ENCODE peak calls at places on chromosomes 7 and 10, in five cellular contexts. D is skeletal muscle cell; A is activated CD8-positive, alpha-beta memory T cell treated with anti-CD3 and anti-CD28 coated beads for 24 hours; H is spleen; J is B cell. G is an unnamed sample.

GRCh38 chr10:94361161-94361794 is 1.5 kb downstream of the NOC3L start:
- DNase-seq in D (no peak), A (no peak), H (no peak), J (no peak), G (no peak)

GRCh38 chr10:58180633-58181032 is 87.1 kb downstream of the IPMK start:
- DNase-seq in D (no peak), A (no peak), H (no peak), J (no peak), G (no peak)

GRCh38 chr10:122957474-122957873 is 3.4 kb upstream of the C10orf88 start:
- DNase-seq in D (no peak), A (no peak), H (no peak), J (no peak), G (no peak)

GRCh38 chr10:71590786-71591350 is 128.7 kb downstream of the C10orf105 start:
- DNase-seq in D (no peak), A (no peak), H (no peak), J (no peak), G (no peak)

GRCh38 chr7:140635345-140635744 is 5.3 kb downstream of the DENND2A start:
- DNase-seq in D (no peak), A (no peak), H (no peak), J (no peak), G (no peak)

GRCh38 chr10:24639124-24639523 is 84.6 kb downstream of the ARHGAP21 start:
- DNase-seq in D (no peak), A (no peak), H (no peak), J (no peak), G (no peak)

GRCh38 chr10:34565934-34566333 is 249.2 kb downstream of the PARD3 start:
- DNase-seq in D (no peak), A (no peak), H (no peak), J (no peak), G (no peak)

GRCh38 chr10:47361293-47361692 is 13.1 kb downstream of the RBP3 start:
- DNase-seq in D (no peak), A (no peak), H (peak), J (no peak), G (peak)

GRCh38 chr10:23095966-23096813 is 811 bp downstream of the MSRB2 start:
- DNase-seq in D (peak), A (peak), H (peak), J (peak), G (peak)

GRCh38 chr10:84232376-84232775 is 7.0 kb upstream of the LRIT2 start:
- DNase-seq in D (no peak), A (no peak), H (no peak), J (no peak), G (no peak)

GRCh38 chr10:129861776-129862530 is 102.1 kb downstream of the EBF3 start:
- DNase-seq in D (no peak), A (no peak), H (no peak), J (no peak), G (no peak)

GRCh38 chr10:102564209-102564834 is 60.5 kb downstream of the SUFU start:
- DNase-seq in D (no peak), A (no peak), H (peak), J (peak), G (peak)

GRCh38 chr7:141738592-141739013 is 445 bp downstream of the SSBP1 start:
- DNase-seq in D (no peak), A (no peak), H (no peak), J (no peak), G (no peak)

GRCh38 chr10:96138102-96138501 is 8.0 kb downstream of the ZNF518A start:
- DNase-seq in D (no peak), A (no peak), H (no peak), J (no peak), G (peak)

GRCh38 chr10:101720606-101721230 is 25.7 kb upstream of the FBXW4 start:
- DNase-seq in D (no peak), A (no peak), H (no peak), J (no peak), G (no peak)

G was measured in GM20000.